ENCODE peak calls at places on chromosomes 4 and X, in ten cellular contexts. One of them, this sample, is unnamed. For H3K9me3, the result is how much of the 10 kb centered on the place peaks cover.

GRCh38 chr4:86910820-86911684 is 18.8 kb upstream of the C4orf36 start:
- ATAC-seq in lung: no peak
- ATAC-seq in lower lobe of right lung: no peak
- ATAC-seq in right lobe of liver: no peak
- ATAC-seq in heart right ventricle: no peak
- ATAC-seq in upper lobe of left lung: no peak
- ATAC-seq in Panc1: peak
- ATAC-seq in HCT116: no peak
- ATAC-seq in heart left ventricle: no peak
- ATAC-seq in aorta: no peak
- ATAC-seq in this sample: no peak

GRCh38 chrX:106286053-106286650 is 118.0 kb downstream of the PWWP3B start:
- ATAC-seq in lung: no peak
- ATAC-seq in lower lobe of right lung: no peak
- ATAC-seq in right lobe of liver: no peak
- ATAC-seq in heart right ventricle: peak
- ATAC-seq in upper lobe of left lung: no peak
- ATAC-seq in Panc1: no peak
- ATAC-seq in HCT116: peak
- ATAC-seq in heart left ventricle: no peak
- ATAC-seq in aorta: no peak
- ATAC-seq in this sample: no peak

GRCh38 chr4:89821612-89822011 is 15.3 kb downstream of the SNCA start:
- ATAC-seq in lung: no peak
- ATAC-seq in lower lobe of right lung: no peak
- ATAC-seq in right lobe of liver: no peak
- ATAC-seq in heart right ventricle: no peak
- ATAC-seq in upper lobe of left lung: no peak
- ATAC-seq in Panc1: no peak
- ATAC-seq in HCT116: no peak
- ATAC-seq in heart left ventricle: no peak
- ATAC-seq in aorta: no peak
- ATAC-seq in this sample: no peak

GRCh38 chrX:130330706-130331105 is 9.0 kb upstream of the SLC25A14 start:
- ATAC-seq in lung: no peak
- ATAC-seq in lower lobe of right lung: peak
- ATAC-seq in right lobe of liver: peak
- ATAC-seq in heart right ventricle: no peak
- ATAC-seq in upper lobe of left lung: no peak
- ATAC-seq in Panc1: peak
- ATAC-seq in HCT116: peak
- ATAC-seq in heart left ventricle: no peak
- ATAC-seq in aorta: no peak
- ATAC-seq in this sample: no peak

GRCh38 chr4:122845760-122846159 is 19.1 kb downstream of the FGF2 start:
- ATAC-seq in lung: no peak
- ATAC-seq in lower lobe of right lung: no peak
- ATAC-seq in right lobe of liver: no peak
- ATAC-seq in heart right ventricle: no peak
- ATAC-seq in upper lobe of left lung: no peak
- ATAC-seq in Panc1: no peak
- ATAC-seq in HCT116: no peak
- ATAC-seq in heart left ventricle: no peak
- ATAC-seq in aorta: no peak
- ATAC-seq in this sample: no peak

GRCh38 chr4:73883306-73883705 is 14.1 kb downstream of the CXCL1 start:
- ATAC-seq in lung: no peak
- ATAC-seq in lower lobe of right lung: no peak
- ATAC-seq in right lobe of liver: no peak
- ATAC-seq in heart right ventricle: no peak
- ATAC-seq in upper lobe of left lung: no peak
- ATAC-seq in Panc1: no peak
- ATAC-seq in HCT116: no peak
- ATAC-seq in heart left ventricle: no peak
- ATAC-seq in aorta: no peak
- ATAC-seq in this sample: no peak

GRCh38 chr4:133270021-133270570 is 121.0 kb downstream of the PCDH10 start:
- ATAC-seq in lung: no peak
- ATAC-seq in lower lobe of right lung: no peak
- ATAC-seq in right lobe of liver: no peak
- ATAC-seq in heart right ventricle: no peak
- ATAC-seq in upper lobe of left lung: no peak
- ATAC-seq in Panc1: no peak
- ATAC-seq in HCT116: no peak
- ATAC-seq in heart left ventricle: no peak
- ATAC-seq in aorta: no peak
- ATAC-seq in this sample: no peak

GRCh38 chrX:69361286-69361926 is 142.7 kb upstream of the NALF2 start:
- ATAC-seq in lung: no peak
- ATAC-seq in lower lobe of right lung: no peak
- ATAC-seq in right lobe of liver: no peak
- ATAC-seq in heart right ventricle: peak
- ATAC-seq in upper lobe of left lung: no peak
- ATAC-seq in Panc1: no peak
- ATAC-seq in HCT116: no peak
- ATAC-seq in heart left ventricle: no peak
- ATAC-seq in aorta: peak
- ATAC-seq in this sample: peak

GRCh38 chr4:1208266-1208961 is 36.0 kb upstream of the SPON2 start:
- ATAC-seq in lung: no peak
- ATAC-seq in lower lobe of right lung: peak
- ATAC-seq in right lobe of liver: peak
- ATAC-seq in heart right ventricle: peak
- ATAC-seq in upper lobe of left lung: peak
- ATAC-seq in Panc1: peak
- ATAC-seq in HCT116: no peak
- ATAC-seq in heart left ventricle: no peak
- ATAC-seq in aorta: no peak
- ATAC-seq in this sample: no peak

GRCh38 chrX:69015564-69016218 is 149.6 kb downstream of the PJA1 start:
- ATAC-seq in lung: no peak
- ATAC-seq in lower lobe of right lung: no peak
- ATAC-seq in right lobe of liver: peak
- ATAC-seq in heart right ventricle: peak
- ATAC-seq in upper lobe of left lung: no peak
- ATAC-seq in Panc1: no peak
- ATAC-seq in HCT116: no peak
- ATAC-seq in heart left ventricle: no peak
- ATAC-seq in aorta: no peak
- ATAC-seq in this sample: peak

GRCh38 chrX:22660756-22661155 is 339.0 kb upstream of the DDX53 start:
- ATAC-seq in lung: no peak
- ATAC-seq in lower lobe of right lung: no peak
- ATAC-seq in right lobe of liver: no peak
- ATAC-seq in heart right ventricle: no peak
- ATAC-seq in upper lobe of left lung: no peak
- ATAC-seq in Panc1: no peak
- ATAC-seq in HCT116: no peak
- ATAC-seq in heart left ventricle: no peak
- ATAC-seq in aorta: no peak
- ATAC-seq in this sample: no peak

GRCh38 chr4:176272799-176273198 is 3.8 kb upstream of the ASB5 start:
- ATAC-seq in lung: no peak
- ATAC-seq in lower lobe of right lung: no peak
- ATAC-seq in right lobe of liver: no peak
- ATAC-seq in heart right ventricle: no peak
- ATAC-seq in upper lobe of left lung: no peak
- ATAC-seq in Panc1: no peak
- ATAC-seq in HCT116: no peak
- ATAC-seq in heart left ventricle: no peak
- ATAC-seq in aorta: no peak
- ATAC-seq in this sample: no peak

GRCh38 chr4:75099321-75099720 is 166.4 kb downstream of the PARM1 start:
- ATAC-seq in lung: no peak
- ATAC-seq in lower lobe of right lung: peak
- ATAC-seq in right lobe of liver: no peak
- ATAC-seq in heart right ventricle: no peak
- ATAC-seq in upper lobe of left lung: no peak
- ATAC-seq in Panc1: no peak
- ATAC-seq in HCT116: no peak
- ATAC-seq in heart left ventricle: no peak
- ATAC-seq in aorta: no peak
- ATAC-seq in this sample: no peak

GRCh38 chr4:39363773-39364393 is 2.3 kb downstream of the RFC1 start:
- ATAC-seq in lung: no peak
- ATAC-seq in lower lobe of right lung: no peak
- ATAC-seq in right lobe of liver: no peak
- ATAC-seq in heart right ventricle: no peak
- ATAC-seq in upper lobe of left lung: no peak
- ATAC-seq in Panc1: no peak
- ATAC-seq in HCT116: no peak
- ATAC-seq in heart left ventricle: no peak
- ATAC-seq in aorta: no peak
- ATAC-seq in this sample: no peak

GRCh38 chrX:53262918-53263394 is 18.4 kb downstream of the IQSEC2 start:
- ATAC-seq in lung: no peak
- ATAC-seq in lower lobe of right lung: peak
- ATAC-seq in right lobe of liver: peak
- ATAC-seq in heart right ventricle: no peak
- ATAC-seq in upper lobe of left lung: peak
- ATAC-seq in Panc1: peak
- ATAC-seq in HCT116: peak
- ATAC-seq in heart left ventricle: no peak
- ATAC-seq in aorta: no peak
- ATAC-seq in this sample: peak

GRCh38 chr4:40462326-40462725 is 127.2 kb downstream of the CHRNA9 start:
- ATAC-seq in lung: peak
- ATAC-seq in lower lobe of right lung: peak
- ATAC-seq in right lobe of liver: peak
- ATAC-seq in heart right ventricle: no peak
- ATAC-seq in upper lobe of left lung: no peak
- ATAC-seq in Panc1: no peak
- ATAC-seq in HCT116: no peak
- ATAC-seq in heart left ventricle: no peak
- ATAC-seq in aorta: no peak
- ATAC-seq in this sample: no peak

GRCh38 chr4:88285235-88285505 is 809 bp upstream of the PPM1K start:
- ATAC-seq in lung: no peak
- ATAC-seq in lower lobe of right lung: no peak
- ATAC-seq in right lobe of liver: no peak
- ATAC-seq in heart right ventricle: no peak
- ATAC-seq in upper lobe of left lung: no peak
- ATAC-seq in Panc1: no peak
- ATAC-seq in HCT116: no peak
- ATAC-seq in heart left ventricle: no peak
- ATAC-seq in aorta: no peak
- ATAC-seq in this sample: no peak
- H3K27ac ChIP-seq in lung: peak
- H3K27ac ChIP-seq in lower lobe of right lung: peak
- H3K27ac ChIP-seq in right lobe of liver: peak
- H3K27ac ChIP-seq in heart right ventricle: peak
- H3K27ac ChIP-seq in upper lobe of left lung: peak
- H3K27ac ChIP-seq in Panc1: no peak
- H3K27ac ChIP-seq in HCT116: no peak
- H3K27ac ChIP-seq in heart left ventricle: peak
- H3K27ac ChIP-seq in aorta: peak
- H3K27ac ChIP-seq in this sample: peak

DNA sequence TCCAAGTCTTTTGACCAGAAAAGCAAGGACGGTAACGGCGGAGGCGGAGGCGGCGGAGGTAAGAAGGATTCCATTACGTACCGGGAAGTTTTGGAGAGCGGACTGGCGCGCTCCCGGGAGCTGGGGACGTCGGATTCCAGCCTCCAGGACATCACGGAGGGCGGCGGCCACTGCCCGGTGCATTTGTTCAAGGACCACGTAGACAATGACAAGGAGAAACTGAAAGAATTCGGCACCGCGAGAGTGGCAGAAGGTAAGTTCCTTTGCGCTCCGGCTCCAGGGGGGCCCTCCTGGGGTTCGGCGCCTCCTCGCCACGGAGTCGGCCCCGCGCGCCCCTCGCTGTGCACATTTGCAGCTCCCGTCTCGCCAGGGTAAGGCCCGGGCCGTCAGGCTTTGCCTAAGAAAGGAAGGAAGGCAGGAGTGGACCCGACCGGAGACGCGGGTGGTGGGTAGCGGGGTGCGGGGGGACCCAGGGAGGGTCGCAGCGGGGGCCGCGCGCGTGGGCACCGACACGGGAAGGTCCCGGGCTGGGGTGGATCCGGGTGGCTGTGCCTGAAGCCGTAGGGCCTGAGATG is 418 bp downstream of the SHOX start:
- ATAC-seq in lung: no peak
- ATAC-seq in lower lobe of right lung: no peak
- ATAC-seq in right lobe of liver: no peak
- ATAC-seq in heart right ventricle: no peak
- ATAC-seq in upper lobe of left lung: no peak
- ATAC-seq in Panc1: no peak
- ATAC-seq in HCT116: no peak
- ATAC-seq in heart left ventricle: no peak
- ATAC-seq in aorta: no peak
- ATAC-seq in this sample: no peak
- H3K9me3 ChIP-seq in lung: under half
- H3K9me3 ChIP-seq in lower lobe of right lung: under half
- H3K9me3 ChIP-seq in right lobe of liver: under half
- H3K9me3 ChIP-seq in heart right ventricle: under half
- H3K9me3 ChIP-seq in upper lobe of left lung: under half
- H3K9me3 ChIP-seq in Panc1: under half
- H3K9me3 ChIP-seq in HCT116: under half
- H3K9me3 ChIP-seq in heart left ventricle: under half
- H3K9me3 ChIP-seq in aorta: under half
- H3K9me3 ChIP-seq in this sample: under half

DNA sequence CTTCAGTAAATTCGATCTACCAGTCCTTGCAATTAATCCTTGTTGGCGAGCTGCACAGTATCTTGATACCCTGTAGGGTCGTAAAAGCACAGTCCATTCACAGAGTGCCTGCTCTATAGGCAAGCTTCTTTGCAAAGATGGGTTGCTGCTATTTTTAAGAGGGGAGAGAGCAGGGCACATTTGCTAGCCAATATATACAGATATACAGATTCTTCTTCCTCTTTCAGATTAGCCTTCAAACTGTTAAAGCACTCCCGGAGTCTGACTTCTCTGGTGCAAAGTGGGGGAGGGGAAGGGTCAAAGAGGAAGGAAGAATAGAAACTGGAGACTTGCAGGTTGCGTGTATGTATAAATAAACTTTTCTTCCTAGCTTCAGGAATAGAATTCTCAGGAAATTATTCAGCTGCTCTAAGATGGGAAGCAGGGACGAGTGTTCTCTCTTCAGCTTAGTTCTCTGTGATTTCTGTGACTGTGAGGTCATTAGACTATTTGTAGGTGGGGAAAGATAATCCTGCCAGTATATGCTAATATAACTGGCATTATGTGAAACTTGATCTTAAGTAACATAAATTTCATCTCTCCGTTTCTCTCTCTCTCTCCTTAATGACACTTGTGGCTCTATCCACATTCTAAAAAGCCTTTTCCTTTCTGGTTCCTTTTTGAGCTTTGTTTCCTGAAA is at the start of gene CYSLTR1:
- ATAC-seq in lung: peak
- ATAC-seq in lower lobe of right lung: peak
- ATAC-seq in right lobe of liver: peak
- ATAC-seq in heart right ventricle: no peak
- ATAC-seq in upper lobe of left lung: no peak
- ATAC-seq in Panc1: no peak
- ATAC-seq in HCT116: no peak
- ATAC-seq in heart left ventricle: no peak
- ATAC-seq in aorta: no peak
- ATAC-seq in this sample: no peak
- H3K27ac ChIP-seq in lung: peak
- H3K27ac ChIP-seq in lower lobe of right lung: peak
- H3K27ac ChIP-seq in right lobe of liver: no peak
- H3K27ac ChIP-seq in heart right ventricle: no peak
- H3K27ac ChIP-seq in upper lobe of left lung: peak
- H3K27ac ChIP-seq in Panc1: no peak
- H3K27ac ChIP-seq in HCT116: no peak
- H3K27ac ChIP-seq in heart left ventricle: peak
- H3K27ac ChIP-seq in aorta: no peak
- H3K27ac ChIP-seq in this sample: peak

GRCh38 chr4:121266982-121267381 is 102.9 kb upstream of the TNIP3 start:
- ATAC-seq in lung: no peak
- ATAC-seq in lower lobe of right lung: no peak
- ATAC-seq in right lobe of liver: no peak
- ATAC-seq in heart right ventricle: no peak
- ATAC-seq in upper lobe of left lung: no peak
- ATAC-seq in Panc1: no peak
- ATAC-seq in HCT116: no peak
- ATAC-seq in heart left ventricle: no peak
- ATAC-seq in aorta: no peak
- ATAC-seq in this sample: no peak
- H3K9me3 ChIP-seq in lung: under half
- H3K9me3 ChIP-seq in lower lobe of right lung: under half
- H3K9me3 ChIP-seq in right lobe of liver: under half
- H3K9me3 ChIP-seq in heart right ventricle: under half
- H3K9me3 ChIP-seq in upper lobe of left lung: under half
- H3K9me3 ChIP-seq in Panc1: under half
- H3K9me3 ChIP-seq in HCT116: under half
- H3K9me3 ChIP-seq in heart left ventricle: under half
- H3K9me3 ChIP-seq in aorta: under half
- H3K9me3 ChIP-seq in this sample: under half

This sample was measured in gastroesophageal sphincter.